ENCODE peak calls at places on chromosomes 2 and 18, in six cellular contexts. Q is neural progenitor cell, X is PC-3, G is MM.1S, H is HCT116, O is SK-N-SH. C is an unnamed sample. For H3K4me1, the result is how much of the 10 kb centered on the place peaks cover.

GRCh38 chr18:8754995-8755955 is 49.9 kb downstream of the MTCL1 start:
- DNase-seq in Q (no peak), X (peak), G (no peak), H (no peak), O (no peak), C (peak)

GRCh38 chr2:75375646-75376582 is 176.6 kb upstream of the TACR1 start:
- DNase-seq in Q (no peak), X (peak), G (no peak), H (no peak), O (no peak), C (peak)

GRCh38 chr18:37567994-37568359 is 2.4 kb upstream of the CELF4 start:
- DNase-seq in Q (no peak), X (no peak), G (no peak), H (no peak), O (no peak), C (no peak)

GRCh38 chr2:159939946-159940345 is 122.5 kb downstream of the PLA2R1 start:
- DNase-seq in Q (no peak), X (peak), G (peak), H (peak), O (peak), C (peak)

GRCh38 chr2:6780765-6781274 is 84.9 kb downstream of the CMPK2 start:
- DNase-seq in Q (no peak), X (peak), G (peak), H (no peak), O (peak), C (peak)

GRCh38 chr2:18378020-18378653 is 182.3 kb downstream of the RDH14 start:
- DNase-seq in Q (peak), X (peak), G (peak), H (peak), O (peak), C (peak)

GRCh38 chr2:107088156-107088555 is 202.2 kb upstream of the ST6GAL2 start:
- DNase-seq in Q (no peak), X (peak), G (no peak), H (no peak), O (no peak), C (no peak)

GRCh38 chr2:215435261-215435808 is 533 bp downstream of the FN1 start:
- DNase-seq in Q (peak), X (peak), G (no peak), H (no peak), O (no peak), C (peak)

GRCh38 chr2:207828361-207829057 is 58.8 kb upstream of the FZD5 start:
- DNase-seq in Q (no peak), X (peak), G (no peak), H (no peak), O (no peak), C (no peak)

GRCh38 chr2:205776139-205776538 is 93.8 kb downstream of the NRP2 start:
- DNase-seq in Q (peak), X (peak), G (peak), H (peak), O (peak), C (peak)

GRCh38 chr2:150204449-150204848 is 283.0 kb downstream of the RND3 start:
- DNase-seq in Q (no peak), X (peak), G (no peak), H (no peak), O (no peak), C (peak)

GRCh38 chr2:234494361-234495075 is 2.4 kb downstream of the ARL4C start:
- DNase-seq in Q (peak), X (peak), G (peak), H (no peak), O (no peak), C (peak)

GRCh38 chr18:49249523-49249922 is 210.9 kb downstream of the DYM start:
- DNase-seq in Q (no peak), X (peak), G (no peak), H (no peak), O (no peak), C (peak)

GRCh38 chr2:197008229-197008628 is 81.7 kb upstream of the PGAP1 start:
- DNase-seq in Q (no peak), X (peak), G (no peak), H (no peak), O (no peak), C (peak)

GRCh38 chr2:11872247-11872947 is 126.0 kb downstream of the LPIN1 start:
- DNase-seq in Q (no peak), X (no peak), G (no peak), H (no peak), O (no peak), C (no peak)

GRCh38 chr2:71070294-71071025 is 2.0 kb downstream of the NAGK start:
- DNase-seq in Q (peak), X (peak), G (no peak), H (peak), O (peak), C (peak)

GRCh38 chr18:50649821-50650220 is 89.9 kb downstream of the MAPK4 start:
- DNase-seq in Q (no peak), X (no peak), G (no peak), H (no peak), O (no peak), C (peak)

GRCh38 chr2:123670286-123670685 is 354.8 kb upstream of the CNTNAP5 start:
- DNase-seq in Q (no peak), X (peak), G (no peak), H (no peak), O (no peak), C (no peak)

GRCh38 chr2:230496891-230497290 is 80.9 kb downstream of the SP100 start:
- DNase-seq in Q (no peak), X (no peak), G (peak), H (no peak), O (no peak), C (no peak)

GRCh38 chr2:76932550-76932949 is 589.6 kb downstream of the LRRTM4 start:
- DNase-seq in Q (no peak), X (no peak), G (no peak), H (no peak), O (no peak), C (no peak)

GRCh38 chr2:157178865-157179264 is 78.6 kb upstream of the GALNT5 start:
- DNase-seq in Q (no peak), X (no peak), G (no peak), H (no peak), O (no peak), C (no peak)

GRCh38 chr2:235677276-235677788 is 183.5 kb downstream of the AGAP1 start:
- DNase-seq in Q (no peak), X (no peak), G (no peak), H (no peak), O (no peak), C (no peak)

GRCh38 chr2:192314800-192315481 is 120.2 kb upstream of the TMEFF2 start:
- DNase-seq in Q (no peak), X (no peak), G (no peak), H (no peak), O (no peak), C (no peak)

GRCh38 chr2:223598994-223599645 is 3.0 kb downstream of the SCG2 start:
- DNase-seq in Q (no peak), X (peak), G (no peak), H (no peak), O (peak), C (peak)

GRCh38 chr2:208496129-208496528 is 89.5 kb downstream of the PTH2R start:
- DNase-seq in Q (peak), X (no peak), G (no peak), H (no peak), O (no peak), C (no peak)

GRCh38 chr2:120182019-120182560 is 41.1 kb downstream of the TMEM185B start:
- DNase-seq in Q (no peak), X (no peak), G (no peak), H (no peak), O (no peak), C (no peak)

GRCh38 chr2:46269545-46270273 is 27.5 kb upstream of the EPAS1 start:
- DNase-seq in Q (no peak), X (no peak), G (no peak), H (no peak), O (no peak), C (peak)

GRCh38 chr2:238256594-238257104 is 16.8 kb upstream of the HES6 start:
- DNase-seq in Q (peak), X (peak), G (peak), H (peak), O (peak), C (peak)

GRCh38 chr18:58241877-58242276 is 197.9 kb downstream of the NEDD4L start:
- DNase-seq in Q (no peak), X (peak), G (no peak), H (no peak), O (no peak), C (peak)

GRCh38 chr2:5777089-5777488 is 84.9 kb downstream of the SOX11 start:
- DNase-seq in Q (no peak), X (peak), G (no peak), H (no peak), O (no peak), C (no peak)

GRCh38 chr2:225379861-225380260 is 19.6 kb upstream of the NYAP2 start:
- DNase-seq in Q (no peak), X (peak), G (no peak), H (no peak), O (no peak), C (no peak)

GRCh38 chr2:119339562-119339923 is 27.1 kb downstream of the C2orf76 start:
- DNase-seq in Q (no peak), X (no peak), G (no peak), H (no peak), O (no peak), C (no peak)

GRCh38 chr2:120219766-120220165 is 3.4 kb downstream of the TMEM185B start:
- DNase-seq in Q (no peak), X (no peak), G (no peak), H (no peak), O (peak), C (no peak)

GRCh38 chr2:172226244-172227061 is 123.8 kb upstream of the DLX2 start:
- DNase-seq in Q (no peak), X (peak), G (no peak), H (no peak), O (no peak), C (no peak)
- TF ChIP-seq EZH2phosphoT487 in Q (no peak), X (no peak), G (no peak), H (no peak), O (no peak), C (no peak)

GRCh38 chr2:55824554-55825096 is 99.0 kb downstream of the EFEMP1 start:
- DNase-seq in Q (no peak), X (no peak), G (no peak), H (no peak), O (no peak), C (no peak)
- H3K9ac ChIP-seq in Q (no peak), X (no peak), G (no peak), H (no peak), O (no peak), C (no peak)

GRCh38 chr2:240432820-240433801 is 2.4 kb upstream of the GPC1 start:
- DNase-seq in Q (no peak), X (no peak), G (no peak), H (no peak), O (no peak), C (no peak)

GRCh38 chr2:240435457-240435954 is at the start of gene GPC1:
- DNase-seq in Q (peak), X (peak), G (peak), H (peak), O (peak), C (peak)

GRCh38 chr2:240433973-240434727 is 1.3 kb upstream of the GPC1 start:
- DNase-seq in Q (no peak), X (peak), G (no peak), H (peak), O (no peak), C (peak)

GRCh38 chr2:240435955-240436625 is 627 bp downstream of the GPC1 start:
- DNase-seq in Q (peak), X (peak), G (no peak), H (no peak), O (peak), C (peak)

DNA sequence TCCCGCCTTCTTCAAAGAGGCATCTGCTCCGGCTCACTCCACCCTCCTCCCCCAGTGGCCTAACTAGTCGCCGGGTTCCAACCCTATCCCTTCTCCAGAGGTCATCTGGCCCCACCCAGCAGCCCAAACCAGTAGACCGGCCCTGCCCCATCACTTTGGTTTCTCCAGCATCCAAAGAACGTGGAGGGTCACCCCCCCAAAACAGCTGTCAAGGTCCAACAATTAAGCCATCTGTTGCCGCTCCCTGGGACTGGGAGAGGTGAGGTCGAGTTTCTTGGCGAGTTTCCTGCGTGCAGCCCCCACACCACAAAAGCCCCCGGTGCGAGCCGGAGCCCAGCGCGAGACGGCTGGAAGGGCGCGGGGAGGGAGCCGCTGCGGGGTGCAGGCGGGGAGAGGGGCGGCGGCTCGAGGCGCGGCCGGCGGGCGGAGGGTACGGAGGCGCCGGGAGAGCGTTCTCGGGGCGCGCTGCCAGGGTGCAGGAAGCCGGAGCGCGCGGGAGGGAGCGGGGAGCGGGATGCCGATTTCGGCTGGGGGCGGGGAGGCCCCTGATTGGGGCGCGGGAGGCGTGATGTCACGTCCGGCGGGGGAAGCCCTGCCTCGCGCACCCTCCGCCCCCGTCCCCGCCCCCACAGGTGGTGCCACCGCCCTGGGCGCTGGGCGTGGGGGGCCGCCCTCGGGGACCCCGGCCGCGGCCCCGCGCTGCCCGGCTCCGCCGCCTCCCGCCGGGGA is 571 bp upstream of the GPC1 start:
- DNase-seq in Q (peak), X (peak), G (peak), H (peak), O (peak), C (peak)
- H3K4me1 ChIP-seq in Q (under half), X (under half), G (under half), H (half or more), O (under half), C (under half)

GRCh38 chr18:26865557-26865956 is at the start of gene AQP4:
- DNase-seq in Q (peak), X (no peak), G (no peak), H (no peak), O (no peak), C (no peak)

GRCh38 chr18:26862084-26862483 is 3.4 kb downstream of the AQP4 start:
- DNase-seq in Q (no peak), X (no peak), G (no peak), H (no peak), O (no peak), C (no peak)

GRCh38 chr18:26863921-26864497 is 1.5 kb downstream of the AQP4 start:
- DNase-seq in Q (no peak), X (no peak), G (no peak), H (no peak), O (no peak), C (no peak)

GRCh38 chr18:26864658-26865057 is 849 bp downstream of the AQP4 start:
- DNase-seq in Q (no peak), X (no peak), G (no peak), H (no peak), O (no peak), C (no peak)

GRCh38 chr18:26863122-26863879 is 2.2 kb downstream of the AQP4 start:
- DNase-seq in Q (peak), X (peak), G (no peak), H (no peak), O (peak), C (peak)
- TF ChIP-seq EZH2phosphoT487 in Q (no peak), X (no peak), G (no peak), H (no peak), O (no peak), C (no peak)

GRCh38 chr2:10400568-10400977 is 47.6 kb downstream of the ODC1 start:
- DNase-seq in Q (no peak), X (peak), G (no peak), H (no peak), O (no peak), C (no peak)
- H3K9ac ChIP-seq in Q (no peak), X (peak), G (no peak), H (no peak), O (no peak), C (no peak)

GRCh38 chr2:185817991-185818390 is 79.4 kb downstream of the FSIP2 start:
- DNase-seq in Q (no peak), X (no peak), G (no peak), H (no peak), O (no peak), C (no peak)

GRCh38 chr2:185811580-185811979 is 73.0 kb downstream of the FSIP2 start:
- DNase-seq in Q (peak), X (no peak), G (no peak), H (no peak), O (no peak), C (no peak)

GRCh38 chr2:185813707-185814106 is 75.1 kb downstream of the FSIP2 start:
- DNase-seq in Q (no peak), X (peak), G (no peak), H (no peak), O (no peak), C (no peak)
- H3K4me1 ChIP-seq in Q (under half), X (under half), G (under half), H (under half), O (under half), C (under half)

C was measured in GM23248.